ENCODE peak calls at places on chromosomes 2 and 18, in eight cellular contexts. One of them, this sample, is unnamed.

GRCh38 chr2:219567791-219568361 is 3.5 kb downstream of the OBSL1 start:
- DNase-seq in activated naive CD4-positive, alpha-beta T cell treated with anti-CD3 and anti-CD28 coated beads, Interleukin-2, amount 10 ng/mL, durations not matched to agents 7 days and 5 days: no peak
- DNase-seq in A549: no peak
- DNase-seq in KG1: no peak
- DNase-seq in effector memory CD8-positive, alpha-beta T cell: no peak
- DNase-seq in ovary: no peak
- DNase-seq in colonic mucosa: no peak
- DNase-seq in mucosa of gallbladder: no peak
- DNase-seq in this sample: no peak

GRCh38 chr18:62388855-62389760 is 64.0 kb downstream of the TNFRSF11A start:
- DNase-seq in mucosa of gallbladder: no peak
- DNase-seq in KG1: no peak
- DNase-seq in colonic mucosa: no peak
- DNase-seq in effector memory CD8-positive, alpha-beta T cell: no peak
- DNase-seq in A549: peak
- DNase-seq in activated naive CD4-positive, alpha-beta T cell treated with anti-CD3 and anti-CD28 coated beads, Interleukin-2, amount 10 ng/mL, durations not matched to agents 7 days and 5 days: no peak
- DNase-seq in ovary: no peak
- DNase-seq in this sample: no peak

GRCh38 chr2:160388464-160389263 is 104.9 kb downstream of the RBMS1 start:
- DNase-seq in A549: no peak
- DNase-seq in KG1: peak
- DNase-seq in effector memory CD8-positive, alpha-beta T cell: no peak
- DNase-seq in mucosa of gallbladder: peak
- DNase-seq in activated naive CD4-positive, alpha-beta T cell treated with anti-CD3 and anti-CD28 coated beads, Interleukin-2, amount 10 ng/mL, durations not matched to agents 7 days and 5 days: peak
- DNase-seq in ovary: no peak
- DNase-seq in colonic mucosa: peak
- DNase-seq in this sample: peak

GRCh38 chr2:9274701-9275343 is 68.2 kb downstream of the ASAP2 start:
- DNase-seq in A549: no peak
- DNase-seq in mucosa of gallbladder: no peak
- DNase-seq in ovary: no peak
- DNase-seq in colonic mucosa: no peak
- DNase-seq in KG1: no peak
- DNase-seq in effector memory CD8-positive, alpha-beta T cell: no peak
- DNase-seq in activated naive CD4-positive, alpha-beta T cell treated with anti-CD3 and anti-CD28 coated beads, Interleukin-2, amount 10 ng/mL, durations not matched to agents 7 days and 5 days: no peak
- DNase-seq in this sample: no peak

GRCh38 chr2:241584446-241584845 is 25.9 kb downstream of the BOK start:
- DNase-seq in KG1: no peak
- DNase-seq in A549: peak
- DNase-seq in effector memory CD8-positive, alpha-beta T cell: no peak
- DNase-seq in colonic mucosa: no peak
- DNase-seq in activated naive CD4-positive, alpha-beta T cell treated with anti-CD3 and anti-CD28 coated beads, Interleukin-2, amount 10 ng/mL, durations not matched to agents 7 days and 5 days: peak
- DNase-seq in ovary: peak
- DNase-seq in mucosa of gallbladder: peak
- DNase-seq in this sample: no peak

GRCh38 chr2:158184556-158185343 is 83.1 kb downstream of the UPP2 start:
- DNase-seq in mucosa of gallbladder: peak
- DNase-seq in A549: no peak
- DNase-seq in ovary: no peak
- DNase-seq in activated naive CD4-positive, alpha-beta T cell treated with anti-CD3 and anti-CD28 coated beads, Interleukin-2, amount 10 ng/mL, durations not matched to agents 7 days and 5 days: no peak
- DNase-seq in colonic mucosa: no peak
- DNase-seq in effector memory CD8-positive, alpha-beta T cell: no peak
- DNase-seq in KG1: no peak
- DNase-seq in this sample: no peak

GRCh38 chr18:77207540-77207939 is 42.1 kb upstream of the GALR1 start:
- DNase-seq in colonic mucosa: peak
- DNase-seq in activated naive CD4-positive, alpha-beta T cell treated with anti-CD3 and anti-CD28 coated beads, Interleukin-2, amount 10 ng/mL, durations not matched to agents 7 days and 5 days: peak
- DNase-seq in A549: peak
- DNase-seq in KG1: no peak
- DNase-seq in effector memory CD8-positive, alpha-beta T cell: peak
- DNase-seq in ovary: peak
- DNase-seq in mucosa of gallbladder: peak
- DNase-seq in this sample: peak

GRCh38 chr2:119827866-119828507 is 68.3 kb downstream of the PTPN4 start:
- DNase-seq in colonic mucosa: no peak
- DNase-seq in ovary: no peak
- DNase-seq in activated naive CD4-positive, alpha-beta T cell treated with anti-CD3 and anti-CD28 coated beads, Interleukin-2, amount 10 ng/mL, durations not matched to agents 7 days and 5 days: no peak
- DNase-seq in A549: no peak
- DNase-seq in mucosa of gallbladder: no peak
- DNase-seq in KG1: no peak
- DNase-seq in effector memory CD8-positive, alpha-beta T cell: peak
- DNase-seq in this sample: no peak

GRCh38 chr2:37322368-37322767 is 2.3 kb downstream of the PRKD3 start:
- DNase-seq in A549: no peak
- DNase-seq in activated naive CD4-positive, alpha-beta T cell treated with anti-CD3 and anti-CD28 coated beads, Interleukin-2, amount 10 ng/mL, durations not matched to agents 7 days and 5 days: no peak
- DNase-seq in ovary: no peak
- DNase-seq in effector memory CD8-positive, alpha-beta T cell: no peak
- DNase-seq in colonic mucosa: no peak
- DNase-seq in KG1: no peak
- DNase-seq in mucosa of gallbladder: no peak
- DNase-seq in this sample: no peak

GRCh38 chr2:2564300-2565085 is 233.4 kb upstream of the MYT1L start:
- DNase-seq in mucosa of gallbladder: no peak
- DNase-seq in activated naive CD4-positive, alpha-beta T cell treated with anti-CD3 and anti-CD28 coated beads, Interleukin-2, amount 10 ng/mL, durations not matched to agents 7 days and 5 days: no peak
- DNase-seq in A549: no peak
- DNase-seq in KG1: no peak
- DNase-seq in effector memory CD8-positive, alpha-beta T cell: no peak
- DNase-seq in ovary: no peak
- DNase-seq in colonic mucosa: no peak
- DNase-seq in this sample: no peak

GRCh38 chr2:29382486-29382885 is 267.3 kb downstream of the CLIP4 start:
- DNase-seq in ovary: no peak
- DNase-seq in mucosa of gallbladder: no peak
- DNase-seq in effector memory CD8-positive, alpha-beta T cell: no peak
- DNase-seq in colonic mucosa: no peak
- DNase-seq in KG1: no peak
- DNase-seq in activated naive CD4-positive, alpha-beta T cell treated with anti-CD3 and anti-CD28 coated beads, Interleukin-2, amount 10 ng/mL, durations not matched to agents 7 days and 5 days: no peak
- DNase-seq in A549: no peak
- DNase-seq in this sample: no peak

GRCh38 chr2:148876190-148876588 is 1.2 kb downstream of the KIF5C start:
- DNase-seq in activated naive CD4-positive, alpha-beta T cell treated with anti-CD3 and anti-CD28 coated beads, Interleukin-2, amount 10 ng/mL, durations not matched to agents 7 days and 5 days: peak
- DNase-seq in A549: no peak
- DNase-seq in ovary: no peak
- DNase-seq in colonic mucosa: no peak
- DNase-seq in mucosa of gallbladder: no peak
- DNase-seq in KG1: no peak
- DNase-seq in effector memory CD8-positive, alpha-beta T cell: no peak
- DNase-seq in this sample: no peak

GRCh38 chr2:51027968-51028367 is 4.0 kb downstream of the NRXN1 start:
- DNase-seq in effector memory CD8-positive, alpha-beta T cell: no peak
- DNase-seq in colonic mucosa: no peak
- DNase-seq in activated naive CD4-positive, alpha-beta T cell treated with anti-CD3 and anti-CD28 coated beads, Interleukin-2, amount 10 ng/mL, durations not matched to agents 7 days and 5 days: no peak
- DNase-seq in mucosa of gallbladder: no peak
- DNase-seq in KG1: no peak
- DNase-seq in A549: no peak
- DNase-seq in ovary: no peak
- DNase-seq in this sample: no peak

GRCh38 chr2:240961878-240962277 is 36.5 kb upstream of the SNED1 start:
- DNase-seq in A549: no peak
- DNase-seq in mucosa of gallbladder: peak
- DNase-seq in colonic mucosa: peak
- DNase-seq in ovary: no peak
- DNase-seq in effector memory CD8-positive, alpha-beta T cell: no peak
- DNase-seq in activated naive CD4-positive, alpha-beta T cell treated with anti-CD3 and anti-CD28 coated beads, Interleukin-2, amount 10 ng/mL, durations not matched to agents 7 days and 5 days: no peak
- DNase-seq in KG1: no peak
- DNase-seq in this sample: peak

GRCh38 chr2:62304429-62305417 is 108.8 kb downstream of the B3GNT2 start:
- DNase-seq in colonic mucosa: peak
- DNase-seq in effector memory CD8-positive, alpha-beta T cell: peak
- DNase-seq in ovary: peak
- DNase-seq in A549: no peak
- DNase-seq in KG1: peak
- DNase-seq in mucosa of gallbladder: peak
- DNase-seq in activated naive CD4-positive, alpha-beta T cell treated with anti-CD3 and anti-CD28 coated beads, Interleukin-2, amount 10 ng/mL, durations not matched to agents 7 days and 5 days: peak
- DNase-seq in this sample: peak

GRCh38 chr18:68447286-68447685 is 267.6 kb downstream of the TMX3 start:
- DNase-seq in A549: no peak
- DNase-seq in mucosa of gallbladder: no peak
- DNase-seq in colonic mucosa: no peak
- DNase-seq in ovary: no peak
- DNase-seq in effector memory CD8-positive, alpha-beta T cell: no peak
- DNase-seq in activated naive CD4-positive, alpha-beta T cell treated with anti-CD3 and anti-CD28 coated beads, Interleukin-2, amount 10 ng/mL, durations not matched to agents 7 days and 5 days: no peak
- DNase-seq in KG1: no peak
- DNase-seq in this sample: no peak

GRCh38 chr2:96977631-96978195 is 8.7 kb downstream of the FAM178B start:
- DNase-seq in mucosa of gallbladder: no peak
- DNase-seq in KG1: no peak
- DNase-seq in colonic mucosa: no peak
- DNase-seq in effector memory CD8-positive, alpha-beta T cell: no peak
- DNase-seq in A549: peak
- DNase-seq in ovary: no peak
- DNase-seq in activated naive CD4-positive, alpha-beta T cell treated with anti-CD3 and anti-CD28 coated beads, Interleukin-2, amount 10 ng/mL, durations not matched to agents 7 days and 5 days: no peak
- DNase-seq in this sample: no peak

GRCh38 chr2:210224660-210225460 is at the start of gene ACADL:
- DNase-seq in activated naive CD4-positive, alpha-beta T cell treated with anti-CD3 and anti-CD28 coated beads, Interleukin-2, amount 10 ng/mL, durations not matched to agents 7 days and 5 days: peak
- DNase-seq in effector memory CD8-positive, alpha-beta T cell: no peak
- DNase-seq in colonic mucosa: peak
- DNase-seq in KG1: no peak
- DNase-seq in mucosa of gallbladder: peak
- DNase-seq in ovary: peak
- DNase-seq in A549: peak
- DNase-seq in this sample: peak

GRCh38 chr2:111704246-111704645 is 179.7 kb downstream of the ANAPC1 start:
- DNase-seq in A549: peak
- DNase-seq in effector memory CD8-positive, alpha-beta T cell: no peak
- DNase-seq in activated naive CD4-positive, alpha-beta T cell treated with anti-CD3 and anti-CD28 coated beads, Interleukin-2, amount 10 ng/mL, durations not matched to agents 7 days and 5 days: no peak
- DNase-seq in ovary: no peak
- DNase-seq in mucosa of gallbladder: no peak
- DNase-seq in colonic mucosa: peak
- DNase-seq in KG1: no peak
- DNase-seq in this sample: no peak

GRCh38 chr18:68102117-68102516 is 585.6 kb upstream of the DSEL start:
- DNase-seq in mucosa of gallbladder: no peak
- DNase-seq in effector memory CD8-positive, alpha-beta T cell: no peak
- DNase-seq in KG1: no peak
- DNase-seq in activated naive CD4-positive, alpha-beta T cell treated with anti-CD3 and anti-CD28 coated beads, Interleukin-2, amount 10 ng/mL, durations not matched to agents 7 days and 5 days: no peak
- DNase-seq in A549: no peak
- DNase-seq in ovary: no peak
- DNase-seq in colonic mucosa: no peak
- DNase-seq in this sample: no peak

GRCh38 chr2:53777134-53777533 is 9.5 kb downstream of the CHAC2 start:
- DNase-seq in A549: no peak
- DNase-seq in activated naive CD4-positive, alpha-beta T cell treated with anti-CD3 and anti-CD28 coated beads, Interleukin-2, amount 10 ng/mL, durations not matched to agents 7 days and 5 days: no peak
- DNase-seq in colonic mucosa: no peak
- DNase-seq in effector memory CD8-positive, alpha-beta T cell: no peak
- DNase-seq in mucosa of gallbladder: no peak
- DNase-seq in ovary: no peak
- DNase-seq in KG1: no peak
- DNase-seq in this sample: no peak

GRCh38 chr2:192604295-192604694 is 409.6 kb upstream of the TMEFF2 start:
- DNase-seq in effector memory CD8-positive, alpha-beta T cell: no peak
- DNase-seq in activated naive CD4-positive, alpha-beta T cell treated with anti-CD3 and anti-CD28 coated beads, Interleukin-2, amount 10 ng/mL, durations not matched to agents 7 days and 5 days: no peak
- DNase-seq in A549: peak
- DNase-seq in ovary: no peak
- DNase-seq in colonic mucosa: no peak
- DNase-seq in mucosa of gallbladder: no peak
- DNase-seq in KG1: no peak
- DNase-seq in this sample: no peak

GRCh38 chr2:206158563-206159345 is 490 bp downstream of the NDUFS1 start:
- DNase-seq in ovary: no peak
- DNase-seq in KG1: no peak
- DNase-seq in A549: peak
- DNase-seq in mucosa of gallbladder: no peak
- DNase-seq in colonic mucosa: no peak
- DNase-seq in effector memory CD8-positive, alpha-beta T cell: no peak
- DNase-seq in activated naive CD4-positive, alpha-beta T cell treated with anti-CD3 and anti-CD28 coated beads, Interleukin-2, amount 10 ng/mL, durations not matched to agents 7 days and 5 days: no peak
- DNase-seq in this sample: no peak

GRCh38 chr2:197786010-197786877 is 1.1 kb upstream of the BOLL start:
- DNase-seq in colonic mucosa: peak
- DNase-seq in effector memory CD8-positive, alpha-beta T cell: peak
- DNase-seq in mucosa of gallbladder: no peak
- DNase-seq in ovary: no peak
- DNase-seq in activated naive CD4-positive, alpha-beta T cell treated with anti-CD3 and anti-CD28 coated beads, Interleukin-2, amount 10 ng/mL, durations not matched to agents 7 days and 5 days: peak
- DNase-seq in KG1: no peak
- DNase-seq in A549: peak
- DNase-seq in this sample: peak

GRCh38 chr2:207416111-207416510 is 113.7 kb upstream of the CREB1 start:
- DNase-seq in A549: no peak
- DNase-seq in colonic mucosa: no peak
- DNase-seq in effector memory CD8-positive, alpha-beta T cell: no peak
- DNase-seq in ovary: no peak
- DNase-seq in activated naive CD4-positive, alpha-beta T cell treated with anti-CD3 and anti-CD28 coated beads, Interleukin-2, amount 10 ng/mL, durations not matched to agents 7 days and 5 days: no peak
- DNase-seq in mucosa of gallbladder: peak
- DNase-seq in KG1: no peak
- DNase-seq in this sample: peak

GRCh38 chr2:20419007-20419576 is 27.8 kb upstream of the RHOB start:
- DNase-seq in effector memory CD8-positive, alpha-beta T cell: no peak
- DNase-seq in activated naive CD4-positive, alpha-beta T cell treated with anti-CD3 and anti-CD28 coated beads, Interleukin-2, amount 10 ng/mL, durations not matched to agents 7 days and 5 days: no peak
- DNase-seq in A549: no peak
- DNase-seq in colonic mucosa: peak
- DNase-seq in ovary: peak
- DNase-seq in mucosa of gallbladder: peak
- DNase-seq in KG1: no peak
- DNase-seq in this sample: peak